ENCODE peak calls at places on chromosomes 11 and 22, in nine cellular contexts. R is left cardiac atrium; H is activated CD8-positive, alpha-beta memory T cell treated with anti-CD3 and anti-CD28 coated beads for 1 hour; O is pulmonary artery endothelial cell; P is activated CD4-positive, alpha-beta T cell treated with anti-CD3 and anti-CD28 coated beads for 24 hours; B is activated T-cell treated with anti-CD3 and anti-CD28 coated beads, Interleukin-2, amount 50 U/mL, for 72 hours; A is pancreas; U is stimulated activated CD4-positive, alpha-beta T cell treated with anti-CD3 and anti-CD28 coated beads, TNF-alpha, amount 100 ng/mL, for 24 hours; F is CD8-positive, alpha-beta T cell. J is an unnamed sample.

GRCh38 chr11:19913893-19914249 is 201.2 kb downstream of the NAV2 start:
- DNase-seq in R (no peak), H (no peak), O (no peak), P (no peak), B (no peak), A (no peak), U (no peak), F (no peak), J (no peak)

GRCh38 chr11:6635082-6635932 is 16.1 kb upstream of the TPP1 start:
- DNase-seq in R (peak), H (no peak), O (peak), P (no peak), B (no peak), A (no peak), U (no peak), F (no peak), J (peak)

GRCh38 chr11:46643531-46643930 is 26.2 kb downstream of the ATG13 start:
- DNase-seq in R (no peak), H (no peak), O (no peak), P (no peak), B (no peak), A (no peak), U (no peak), F (no peak), J (no peak)

GRCh38 chr11:11155962-11156815 is 196.9 kb downstream of the CSNK2A3 start:
- DNase-seq in R (no peak), H (no peak), O (no peak), P (no peak), B (peak), A (no peak), U (no peak), F (peak), J (peak)

GRCh38 chr11:77479746-77480352 is 6.0 kb upstream of the PAK1 start:
- DNase-seq in R (no peak), H (no peak), O (no peak), P (no peak), B (no peak), A (no peak), U (no peak), F (no peak), J (no peak)

GRCh38 chr11:57662893-57663292 is 5.0 kb upstream of the ZDHHC5 start:
- DNase-seq in R (no peak), H (no peak), O (no peak), P (no peak), B (no peak), A (no peak), U (no peak), F (no peak), J (no peak)

GRCh38 chr11:125468852-125469251 is 27.2 kb downstream of the FEZ1 start:
- DNase-seq in R (no peak), H (no peak), O (no peak), P (no peak), B (no peak), A (no peak), U (no peak), F (no peak), J (no peak)

GRCh38 chr11:47233989-47234668 is 14.5 kb downstream of the ACP2 start:
- DNase-seq in R (no peak), H (no peak), O (no peak), P (no peak), B (no peak), A (no peak), U (no peak), F (peak), J (peak)

GRCh38 chr22:19903031-19903430 is 38.5 kb upstream of the COMT start:
- DNase-seq in R (no peak), H (no peak), O (no peak), P (no peak), B (no peak), A (no peak), U (no peak), F (no peak), J (no peak)

GRCh38 chr22:49019737-49020136 is 807.9 kb downstream of the BRD1 start:
- DNase-seq in R (no peak), H (no peak), O (no peak), P (no peak), B (no peak), A (no peak), U (no peak), F (no peak), J (no peak)

GRCh38 chr22:19292262-19293230 is 1.0 kb upstream of the CLTCL1 start:
- DNase-seq in R (no peak), H (no peak), O (no peak), P (no peak), B (no peak), A (peak), U (no peak), F (no peak), J (no peak)

GRCh38 chr22:17239156-17239701 is 20.0 kb upstream of the ADA2 start:
- DNase-seq in R (no peak), H (no peak), O (no peak), P (no peak), B (no peak), A (no peak), U (no peak), F (no peak), J (no peak)

GRCh38 chr11:122192634-122193245 is 76.7 kb upstream of the BLID start:
- DNase-seq in R (no peak), H (no peak), O (no peak), P (no peak), B (peak), A (no peak), U (no peak), F (no peak), J (no peak)

GRCh38 chr11:100927579-100927978 is 202.0 kb downstream of the PGR start:
- DNase-seq in R (no peak), H (no peak), O (no peak), P (no peak), B (no peak), A (no peak), U (no peak), F (no peak), J (no peak)

GRCh38 chr11:1197431-1197885 is 25.4 kb upstream of the MUC5B start:
- DNase-seq in R (peak), H (no peak), O (no peak), P (no peak), B (no peak), A (no peak), U (no peak), F (no peak), J (no peak)

GRCh38 chr11:63673579-63673978 is 2.4 kb upstream of the ATL3 start:
- DNase-seq in R (no peak), H (no peak), O (no peak), P (no peak), B (no peak), A (no peak), U (no peak), F (no peak), J (no peak)

GRCh38 chr11:116694815-116695590 is 77.8 kb downstream of the BUD13 start:
- DNase-seq in R (no peak), H (no peak), O (no peak), P (no peak), B (no peak), A (no peak), U (no peak), F (no peak), J (no peak)

GRCh38 chr11:74354036-74354435 is 42.6 kb upstream of the P4HA3 start:
- DNase-seq in R (no peak), H (no peak), O (no peak), P (no peak), B (no peak), A (no peak), U (no peak), F (no peak), J (no peak)

GRCh38 chr11:74948546-74948897 is 369 bp downstream of the XRRA1 start:
- DNase-seq in R (no peak), H (no peak), O (no peak), P (no peak), B (no peak), A (no peak), U (no peak), F (no peak), J (peak)

GRCh38 chr22:27987557-27987956 is 68.5 kb upstream of the PITPNB start:
- DNase-seq in R (no peak), H (no peak), O (no peak), P (no peak), B (no peak), A (no peak), U (no peak), F (no peak), J (peak)